ENCODE peak calls at places on chromosomes 12 and 14, in nine cellular contexts. R is stomach, G is NB4, Z is H54, V is ovary, N is esophagus muscularis mucosa, E is uterus, A is IMR-90, P is breast epithelium. L is an unnamed sample.

GRCh38 chr12:40325349-40325960 is 100.7 kb downstream of the LRRK2 start:
- DNase-seq in R (no peak), G (peak; percentile 67), Z (peak; percentile 13), V (no peak), N (no peak), E (no peak), A (peak; percentile 4), P (no peak), L (no peak)

GRCh38 chr12:19430988-19431387 is 8.3 kb upstream of the AEBP2 start:
- DNase-seq in R (no peak), G (no peak), Z (no peak), V (no peak), N (no peak), E (no peak), A (no peak), P (no peak), L (no peak)

GRCh38 chr12:57896437-57897201 is 44.7 kb upstream of the ATP23 start:
- DNase-seq in R (peak; percentile 61), G (no peak), Z (peak; percentile 33), V (peak; percentile 88), N (no peak), E (peak; percentile 85), A (peak; percentile 64), P (peak; percentile 66), L (peak; percentile 70)

GRCh38 chr12:106297681-106298080 is 4.9 kb upstream of the TCP11L2 start:
- DNase-seq in R (no peak), G (no peak), Z (no peak), V (no peak), N (no peak), E (no peak), A (no peak), P (no peak), L (no peak)

GRCh38 chr14:96792003-96792402 is 5.2 kb upstream of the VRK1 start:
- DNase-seq in R (no peak), G (no peak), Z (no peak), V (no peak), N (no peak), E (no peak), A (no peak), P (no peak), L (no peak)

GRCh38 chr12:109288571-109288970 is 20.5 kb downstream of the FOXN4 start:
- DNase-seq in R (no peak), G (peak; percentile 37), Z (no peak), V (no peak), N (no peak), E (no peak), A (no peak), P (no peak), L (no peak)

GRCh38 chr12:106446429-106447092 is 89.0 kb downstream of the POLR3B start:
- DNase-seq in R (no peak), G (no peak), Z (no peak), V (no peak), N (no peak), E (no peak), A (no peak), P (no peak), L (no peak)

GRCh38 chr14:49774111-49774510 is 6.2 kb downstream of the KLHDC2 start:
- DNase-seq in R (no peak), G (no peak), Z (no peak), V (no peak), N (no peak), E (no peak), A (peak; percentile 40), P (no peak), L (no peak)

GRCh38 chr12:89864419-89864818 is 155.8 kb upstream of the ATP2B1 start:
- DNase-seq in R (no peak), G (no peak), Z (no peak), V (no peak), N (no peak), E (no peak), A (no peak), P (no peak), L (no peak)

GRCh38 chr12:71685961-71686657 is at the start of gene TMEM19:
- DNase-seq in R (peak; percentile 93), G (peak; percentile 94), Z (peak; percentile 68), V (peak; percentile 82), N (peak; percentile 97), E (peak; percentile 85), A (peak; percentile 86), P (peak; percentile 85), L (peak; percentile 73)
- TF ChIP-seq POLR2A in R (no peak), G (no peak), Z (peak; percentile 73), V (peak; percentile 9), N (peak; percentile 29), E (peak; percentile 25), A (peak; percentile 26), P (no peak), L (peak; percentile 69)

DNA sequence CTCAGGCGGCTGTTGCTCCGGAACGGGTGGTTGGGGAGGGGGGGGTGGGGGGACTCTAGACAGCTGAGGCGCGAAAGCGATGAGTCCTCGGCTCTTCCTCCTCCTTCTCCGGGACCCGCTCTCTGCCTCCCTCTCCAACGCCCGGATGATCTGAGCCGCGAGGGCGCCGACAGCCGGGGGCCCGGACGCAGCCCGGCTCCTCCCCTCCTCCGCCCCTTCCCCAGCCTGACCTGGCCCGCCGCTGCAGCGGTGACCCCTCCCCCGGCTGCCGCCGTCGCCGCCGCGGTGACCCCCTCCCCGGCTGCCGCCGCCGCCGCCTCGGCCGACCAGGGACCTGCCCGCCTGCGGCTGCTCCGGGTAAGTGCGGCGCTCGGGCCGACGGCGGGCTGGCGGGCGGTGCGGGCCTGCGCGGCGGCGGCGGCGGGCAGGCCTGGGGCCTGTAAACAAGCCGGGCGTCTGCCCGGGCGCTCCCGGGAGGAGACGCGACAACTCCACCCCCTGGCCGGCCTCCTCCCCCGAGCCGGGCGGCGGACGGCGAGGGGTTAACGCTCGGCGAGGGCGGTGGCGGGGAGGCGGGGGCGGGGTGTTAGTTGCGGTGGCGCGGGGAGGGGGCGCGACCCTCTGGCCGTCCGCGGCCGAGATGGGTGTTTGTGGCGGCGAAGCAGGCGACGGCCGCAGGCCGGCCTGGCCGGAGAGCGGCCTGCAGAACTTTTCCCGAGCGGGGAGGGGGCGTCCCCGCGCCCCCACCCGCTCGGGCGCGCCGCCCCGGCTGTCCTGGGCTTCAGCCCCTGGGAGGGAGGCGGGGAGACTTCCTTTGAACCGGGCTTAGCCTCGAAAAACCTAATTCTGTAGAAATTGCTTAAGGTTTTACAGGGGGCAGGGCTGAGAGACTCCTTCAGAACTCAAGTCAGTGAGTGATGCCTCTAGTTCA is 565 bp downstream of the PPM1A start:
- DNase-seq in R (peak; percentile 75), G (peak; percentile 86), Z (peak; percentile 44), V (peak; percentile 65), N (no peak), E (peak; percentile 52), A (peak; percentile 54), P (peak; percentile 58), L (peak; percentile 24)
- TF ChIP-seq POLR2A in R (no peak), G (no peak), Z (no peak), V (no peak), N (no peak), E (no peak), A (no peak), P (no peak), L (peak; percentile 14)

GRCh38 chr14:70821916-70822705 is 12.8 kb upstream of the MAP3K9 start:
- DNase-seq in R (peak; percentile 56), G (peak; percentile 79), Z (peak; percentile 40), V (peak; percentile 59), N (no peak), E (peak; percentile 24), A (peak; percentile 35), P (no peak), L (no peak)
- TF ChIP-seq POLR2A in R (no peak), G (peak; percentile 51), Z (no peak), V (peak; percentile 32), N (no peak), E (no peak), A (peak; percentile 51), P (no peak), L (no peak)

GRCh38 chr14:99552572-99553216 is 51.3 kb downstream of the CCDC85C start:
- DNase-seq in R (peak; percentile 90), G (no peak), Z (no peak), V (no peak), N (no peak), E (no peak), A (no peak), P (no peak), L (no peak)
- TF ChIP-seq POLR2A in R (no peak), G (no peak), Z (no peak), V (no peak), N (no peak), E (no peak), A (no peak), P (no peak), L (no peak)

DNA sequence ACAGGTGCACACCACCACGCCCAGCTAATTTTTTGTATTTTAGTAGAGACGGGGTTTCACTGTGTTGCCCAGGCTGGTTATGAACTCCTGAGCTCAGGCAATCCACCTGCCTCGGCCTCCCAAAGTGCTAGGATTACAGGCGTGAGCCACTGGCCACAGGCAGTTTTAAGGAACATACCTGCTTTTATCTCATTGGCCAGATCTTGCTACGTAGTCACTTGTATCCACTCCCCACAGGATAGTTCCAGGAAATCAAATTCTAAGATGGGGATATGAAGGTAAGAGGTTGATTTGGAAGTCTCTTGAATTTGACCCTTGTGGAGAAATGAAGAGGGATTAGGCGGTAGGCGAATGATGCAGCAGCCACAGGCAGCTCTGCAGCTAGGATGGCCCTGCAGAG is 8.8 kb upstream of the PLEKHG6 start:
- DNase-seq in R (no peak), G (no peak), Z (no peak), V (no peak), N (no peak), E (no peak), A (no peak), P (no peak), L (no peak)
- TF ChIP-seq POLR2A in R (no peak), G (no peak), Z (no peak), V (no peak), N (no peak), E (no peak), A (no peak), P (no peak), L (no peak)

GRCh38 chr12:110449799-110450497 is at the start of gene ARPC3:
- DNase-seq in R (peak; percentile 96), G (peak; percentile 99), Z (peak; percentile 80), V (peak; percentile 93), N (peak; percentile 98), E (peak; percentile 94), A (peak; percentile 92), P (peak; percentile 94), L (peak; percentile 91)
- TF ChIP-seq POLR2A in R (no peak), G (peak; percentile 73), Z (peak; percentile 73), V (peak; percentile 46), N (no peak), E (peak; percentile 14), A (peak; percentile 82), P (peak; percentile 59), L (peak; percentile 46)

DNA sequence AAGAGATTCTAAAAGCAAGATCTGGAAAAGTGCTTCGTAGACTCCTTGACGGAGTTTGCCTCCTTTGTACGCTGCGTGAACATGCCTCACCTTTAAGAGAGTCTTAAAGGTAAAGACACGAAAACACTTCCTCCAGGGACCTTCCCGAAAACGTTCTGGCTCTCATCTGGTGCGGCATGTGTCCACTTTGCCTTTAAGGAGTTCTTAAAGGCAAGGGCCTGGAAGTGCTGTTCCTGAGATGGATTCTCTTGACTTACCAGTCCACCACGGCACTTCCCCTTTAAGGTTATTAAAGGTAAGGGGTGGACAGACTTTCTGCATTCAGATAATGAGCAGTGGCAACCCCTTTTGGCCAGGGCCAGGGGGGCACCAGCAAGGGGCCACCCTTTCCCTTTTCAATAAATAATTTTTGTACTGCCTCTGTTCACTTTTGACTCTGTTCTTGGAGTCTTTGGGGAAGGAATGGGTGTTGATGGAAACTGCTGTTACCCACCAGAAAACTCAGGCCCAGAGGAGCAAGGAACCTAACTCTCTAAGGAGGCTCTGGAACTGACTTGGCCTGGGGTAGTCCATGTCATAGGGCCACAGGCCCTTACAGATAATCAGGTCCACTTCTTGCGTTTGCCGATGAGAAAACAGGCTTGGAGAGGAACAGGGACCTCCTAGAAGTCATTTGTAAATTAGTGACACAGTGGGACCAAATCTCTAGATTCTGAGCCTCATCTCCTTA is 4.4 kb downstream of the REM2 start:
- DNase-seq in R (peak; percentile 78), G (peak; percentile 91), Z (peak; percentile 44), V (peak; percentile 76), N (no peak), E (peak; percentile 80), A (peak; percentile 75), P (no peak), L (peak; percentile 25)
- TF ChIP-seq POLR2A in R (no peak), G (no peak), Z (no peak), V (no peak), N (no peak), E (no peak), A (no peak), P (no peak), L (no peak)